ENCODE peak calls at places on chromosomes 13 and 19, in nine cellular contexts. L is AG08396; F is activated CD4-positive, CD25-positive, alpha-beta regulatory T cell; K is activated naive CD4-positive, alpha-beta T cell treated with anti-CD3 and anti-CD28 coated beads, Interleukin-2, amount 50 U/mL, for 16 hours; U is PC-3; R is GM19239; V is OCI-LY7; H is cardiac septum; D is AG04449. I is an unnamed sample.

GRCh38 chr13:78772933-78773332 is 114.0 kb upstream of the OBI1 start:
- DNase-seq in H (no peak), R (no peak), F (no peak), U (no peak), K (no peak), L (no peak), D (no peak), V (no peak), I (no peak)

GRCh38 chr13:54965881-54966280 is 1937.3 kb downstream of the OLFM4 start:
- DNase-seq in K (no peak), L (no peak), R (no peak), H (no peak), U (no peak), F (no peak), D (no peak), V (no peak), I (no peak)

GRCh38 chr19:48745208-48745995 is 1.3 kb downstream of the IZUMO1 start:
- DNase-seq in D (no peak), V (peak; percentile 77), F (no peak), R (no peak), K (peak; percentile 45), L (peak; percentile 85), U (peak; percentile 63), H (no peak), I (peak; percentile 92)

GRCh38 chr13:48235100-48235813 is 2.3 kb downstream of the ITM2B start:
- DNase-seq in L (no peak), D (no peak), F (no peak), R (peak; percentile 10), U (peak; percentile 32), K (no peak), H (no peak), V (peak; percentile 19), I (peak; percentile 70)

GRCh38 chr13:112588490-112589297 is 741 bp upstream of the TUBGCP3 start:
- DNase-seq in H (no peak), K (no peak), V (no peak), R (no peak), U (no peak), F (no peak), D (no peak), L (no peak), I (no peak)

GRCh38 chr19:45164577-45165335 is 4.0 kb upstream of the NKPD1 start:
- DNase-seq in F (no peak), L (no peak), K (peak; percentile 40), V (peak; percentile 48), D (peak; percentile 10), R (peak; percentile 83), H (no peak), U (no peak), I (peak; percentile 50)

GRCh38 chr13:111143875-111144540 is 28.9 kb downstream of the ARHGEF7 start:
- DNase-seq in D (no peak), K (no peak), H (no peak), R (no peak), V (no peak), L (no peak), F (no peak), U (no peak), I (no peak)

GRCh38 chr19:6425732-6426686 is 1.4 kb upstream of the KHSRP start:
- DNase-seq in D (no peak), V (peak; percentile 56), F (no peak), H (no peak), K (no peak), L (no peak), U (peak; percentile 19), R (no peak), I (peak; percentile 64)

GRCh38 chr13:24107955-24108614 is 52.4 kb upstream of the SPATA13 start:
- DNase-seq in R (no peak), D (no peak), L (no peak), F (no peak), K (no peak), V (no peak), H (no peak), U (no peak), I (no peak)

GRCh38 chr19:40776364-40776763 is 1.0 kb downstream of the MIA start:
- DNase-seq in R (no peak), K (no peak), V (no peak), D (no peak), F (no peak), H (no peak), U (no peak), L (no peak), I (no peak)

GRCh38 chr13:93775507-93776108 is 549.0 kb downstream of the GPC6 start:
- DNase-seq in V (no peak), R (no peak), K (no peak), U (peak; percentile 74), L (peak; percentile 32), H (no peak), D (no peak), F (no peak), I (no peak)

GRCh38 chr19:3507371-3508120 is 1.4 kb downstream of the FZR1 start:
- DNase-seq in R (no peak), D (no peak), L (no peak), K (peak; percentile 54), V (no peak), U (peak; percentile 6), F (no peak), H (no peak), I (no peak)